ENCODE peak calls at places on chromosomes 7 and 10, in five cellular contexts. One of them, this sample, is unnamed.

GRCh38 chr10:58706836-58707235 is 194.2 kb downstream of the BICC1 start:
- DNase-seq in HCT116: no peak
- DNase-seq in K562: no peak
- DNase-seq in HepG2: no peak
- DNase-seq in GM12878: no peak
- DNase-seq in this sample: no peak

GRCh38 chr7:73307436-73307835 is 1.2 kb downstream of the NSUN5 start:
- DNase-seq in HCT116: no peak
- DNase-seq in K562: no peak
- DNase-seq in HepG2: no peak
- DNase-seq in GM12878: no peak
- DNase-seq in this sample: no peak

GRCh38 chr10:100970076-100970913 is 991 bp downstream of the SEMA4G start:
- DNase-seq in HCT116: peak; percentile 26
- DNase-seq in K562: peak; percentile 76
- DNase-seq in HepG2: peak; percentile 84
- DNase-seq in GM12878: no peak
- DNase-seq in this sample: no peak

GRCh38 chr7:80279760-80280159 is 145.1 kb downstream of the GNAI1 start:
- DNase-seq in HCT116: no peak
- DNase-seq in K562: no peak
- DNase-seq in HepG2: no peak
- DNase-seq in GM12878: no peak
- DNase-seq in this sample: peak; percentile 25

GRCh38 chr10:119524720-119525070 is 17.8 kb downstream of the RGS10 start:
- DNase-seq in HCT116: no peak
- DNase-seq in K562: no peak
- DNase-seq in HepG2: no peak
- DNase-seq in GM12878: no peak
- DNase-seq in this sample: no peak

GRCh38 chr7:142539901-142540300 is 209.4 kb upstream of the PRSS1 start:
- DNase-seq in HCT116: no peak
- DNase-seq in K562: no peak
- DNase-seq in HepG2: no peak
- DNase-seq in GM12878: no peak
- DNase-seq in this sample: peak; percentile 72

GRCh38 chr7:66522518-66522917 is 106.2 kb upstream of the KCTD7 start:
- DNase-seq in HCT116: no peak
- DNase-seq in K562: no peak
- DNase-seq in HepG2: no peak
- DNase-seq in GM12878: no peak
- DNase-seq in this sample: no peak

GRCh38 chr10:70916241-70916640 is 27.9 kb upstream of the PCBD1 start:
- DNase-seq in HCT116: no peak
- DNase-seq in K562: no peak
- DNase-seq in HepG2: no peak
- DNase-seq in GM12878: no peak
- DNase-seq in this sample: no peak

GRCh38 chr10:49395741-49396665 is at the start of gene DRGX:
- DNase-seq in HCT116: no peak
- DNase-seq in K562: no peak
- DNase-seq in HepG2: no peak
- DNase-seq in GM12878: no peak
- DNase-seq in this sample: no peak

DNA sequence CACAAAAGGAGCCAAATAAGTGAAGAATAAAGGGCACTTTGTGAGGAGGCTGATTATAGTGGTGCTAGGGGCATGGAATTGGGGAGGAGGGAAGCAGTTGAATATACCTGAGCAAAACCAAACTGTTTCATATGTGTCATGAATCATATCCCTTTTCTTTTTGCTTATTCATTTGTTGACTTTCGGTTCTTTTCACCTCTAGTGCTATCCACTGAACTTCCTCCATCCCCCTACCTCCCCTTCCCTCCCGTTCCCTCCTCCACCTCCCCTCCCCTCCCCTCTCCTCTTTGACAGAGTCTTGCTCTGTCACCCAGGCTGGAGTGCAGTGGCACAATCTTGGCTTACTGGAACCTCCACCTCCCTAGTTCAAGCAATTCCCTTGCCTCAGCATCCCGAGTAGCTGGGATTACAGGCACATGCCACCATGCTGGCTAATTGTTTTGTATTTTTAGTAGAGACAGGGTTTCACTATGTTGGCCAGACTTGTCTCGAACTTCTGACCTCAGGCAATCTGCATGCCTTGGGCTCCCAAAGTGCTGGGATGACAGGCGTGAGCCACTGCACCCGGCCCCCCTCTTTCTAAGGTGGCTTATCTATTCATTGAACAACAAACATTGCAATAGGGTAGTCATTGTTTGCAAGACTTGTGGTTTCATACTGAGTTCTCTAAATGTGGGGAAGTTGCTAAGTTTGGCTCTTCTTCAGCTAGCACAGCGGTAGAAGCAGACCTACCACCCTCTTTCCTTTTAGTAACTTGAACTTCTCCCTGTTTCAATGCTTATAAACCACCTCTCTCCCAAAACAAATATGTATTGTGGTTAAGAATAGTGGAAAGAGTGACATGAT is 150.4 kb upstream of the PRPS1L1 start:
- DNase-seq in HCT116: no peak
- DNase-seq in K562: peak; percentile 53
- DNase-seq in HepG2: peak; percentile 48
- DNase-seq in GM12878: peak; percentile 53
- DNase-seq in this sample: no peak
- H3K9ac ChIP-seq in HCT116: no peak overlapping the region
- H3K9ac ChIP-seq in K562: peak overlapping the region; percentile 64
- H3K9ac ChIP-seq in HepG2: no peak overlapping the region
- H3K9ac ChIP-seq in GM12878: no peak overlapping the region
- H3K9ac ChIP-seq in this sample: no peak overlapping the region

GRCh38 chr7:135194494-135195095 is 16.7 kb downstream of the WDR91 start:
- DNase-seq in HCT116: no peak
- DNase-seq in K562: no peak
- DNase-seq in HepG2: no peak
- DNase-seq in GM12878: no peak
- DNase-seq in this sample: no peak
- TF ChIP-seq MAX in HCT116: no peak
- TF ChIP-seq MAX in K562: no peak
- TF ChIP-seq MAX in HepG2: no peak
- TF ChIP-seq MAX in GM12878: no peak
- TF ChIP-seq MAX in this sample: no peak

DNA sequence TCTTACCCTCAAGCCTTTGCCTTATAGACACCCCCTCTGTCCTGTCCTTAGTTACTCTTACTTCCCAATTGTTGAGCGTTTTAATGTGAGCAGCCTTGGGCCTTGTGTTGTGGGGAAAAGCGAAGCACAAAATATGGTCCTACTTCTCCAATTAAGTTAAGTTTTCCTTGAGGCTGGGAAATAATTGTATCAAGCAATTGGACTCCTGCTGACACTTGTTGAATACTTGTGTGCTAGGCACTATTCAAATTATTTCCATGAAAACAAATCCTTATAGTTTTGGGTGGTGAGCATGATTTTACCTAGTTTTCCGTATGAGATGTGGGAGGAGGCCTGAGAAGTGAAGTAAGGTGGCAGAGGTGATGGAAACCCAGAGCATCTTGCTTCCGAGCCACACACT is 5.4 kb upstream of the ZNF783 start:
- DNase-seq in HCT116: no peak
- DNase-seq in K562: no peak
- DNase-seq in HepG2: no peak
- DNase-seq in GM12878: no peak
- DNase-seq in this sample: no peak
- H3K9ac ChIP-seq in HCT116: no peak overlapping the region
- H3K9ac ChIP-seq in K562: no peak overlapping the region
- H3K9ac ChIP-seq in HepG2: no peak overlapping the region
- H3K9ac ChIP-seq in GM12878: no peak overlapping the region
- H3K9ac ChIP-seq in this sample: no peak overlapping the region

GRCh38 chr10:43667736-43668371 is 19.2 kb upstream of the ZNF32 start:
- DNase-seq in HCT116: no peak
- DNase-seq in K562: no peak
- DNase-seq in HepG2: no peak
- DNase-seq in GM12878: no peak
- DNase-seq in this sample: no peak
- TF ChIP-seq MAX in HCT116: no peak
- TF ChIP-seq MAX in K562: no peak
- TF ChIP-seq MAX in HepG2: no peak
- TF ChIP-seq MAX in GM12878: no peak
- TF ChIP-seq MAX in this sample: no peak

GRCh38 chr7:50656141-50656895 is 91.1 kb upstream of the DDC start:
- DNase-seq in HCT116: no peak
- DNase-seq in K562: no peak
- DNase-seq in HepG2: no peak
- DNase-seq in GM12878: no peak
- DNase-seq in this sample: no peak

GRCh38 chr7:50655490-50655889 is 90.3 kb upstream of the DDC start:
- DNase-seq in HCT116: no peak
- DNase-seq in K562: no peak
- DNase-seq in HepG2: no peak
- DNase-seq in GM12878: no peak
- DNase-seq in this sample: no peak

GRCh38 chr7:50658696-50659095 is 93.5 kb upstream of the DDC start:
- DNase-seq in HCT116: no peak
- DNase-seq in K562: no peak
- DNase-seq in HepG2: no peak
- DNase-seq in GM12878: no peak
- DNase-seq in this sample: no peak

GRCh38 chr7:50657912-50658311 is 92.7 kb upstream of the DDC start:
- DNase-seq in HCT116: no peak
- DNase-seq in K562: no peak
- DNase-seq in HepG2: no peak
- DNase-seq in GM12878: no peak
- DNase-seq in this sample: no peak

GRCh38 chr7:50657341-50657873 is 92.2 kb upstream of the DDC start:
- DNase-seq in HCT116: no peak
- DNase-seq in K562: no peak
- DNase-seq in HepG2: no peak
- DNase-seq in GM12878: no peak
- DNase-seq in this sample: peak; percentile 61
- H3K9ac ChIP-seq in HCT116: no peak overlapping the region
- H3K9ac ChIP-seq in K562: no peak overlapping the region
- H3K9ac ChIP-seq in HepG2: no peak overlapping the region
- H3K9ac ChIP-seq in GM12878: no peak overlapping the region
- H3K9ac ChIP-seq in this sample: no peak overlapping the region